ENCODE peak calls at places on chromosomes 16 and 17, in ten cellular contexts. S, L, K, F, U, M, C, N, Q and A are unnamed samples.

GRCh38 chr16:58449768-58450167 is 50.2 kb upstream of the NDRG4 start:
- DNase-seq in S (no peak), M (no peak), N (no peak), L (no peak), U (no peak), Q (no peak), C (no peak), F (no peak), K (no peak), A (no peak)

GRCh38 chr16:54933281-54934150 is 2.9 kb downstream of the IRX5 start:
- DNase-seq in F (no peak), U (no peak), M (peak; percentile 69), K (no peak), N (no peak), S (no peak), C (no peak), Q (peak; percentile 41), L (no peak), A (peak; percentile 42)

GRCh38 chr16:19162085-19162484 is 6.0 kb upstream of the SYT17 start:
- DNase-seq in L (no peak), K (no peak), U (no peak), M (no peak), Q (no peak), F (no peak), C (no peak), S (no peak), N (no peak), A (no peak)

GRCh38 chr17:61594294-61594825 is 3.3 kb upstream of the NACA2 start:
- DNase-seq in L (no peak), M (no peak), U (no peak), F (no peak), N (no peak), C (no peak), K (no peak), Q (no peak), S (no peak), A (no peak)

GRCh38 chr16:84699147-84699711 is 571 bp upstream of the USP10 start:
- DNase-seq in Q (no peak), F (no peak), C (no peak), S (no peak), N (no peak), K (no peak), U (no peak), L (no peak), M (no peak), A (no peak)

GRCh38 chr17:62703269-62703775 is 75.9 kb downstream of the MRC2 start:
- DNase-seq in C (no peak), S (no peak), U (peak; percentile 22), L (no peak), M (no peak), F (no peak), N (no peak), Q (no peak), K (no peak), A (peak; percentile 39)

GRCh38 chr17:77694391-77695363 is 263.8 kb upstream of the TNRC6C start:
- DNase-seq in M (peak; percentile 36), K (no peak), Q (no peak), C (no peak), U (no peak), N (no peak), S (no peak), L (no peak), F (no peak), A (no peak)

GRCh38 chr16:24771132-24771778 is 41.8 kb downstream of the TNRC6A start:
- DNase-seq in S (peak; percentile 59), L (no peak), K (no peak), F (no peak), M (no peak), C (no peak), Q (no peak), U (peak; percentile 50), N (no peak), A (peak; percentile 63)

GRCh38 chr17:46811978-46812583 is 6.4 kb downstream of the WNT3 start:
- DNase-seq in C (no peak), L (no peak), K (no peak), M (no peak), N (no peak), Q (no peak), S (no peak), U (no peak), F (no peak), A (peak; percentile 54)

GRCh38 chr17:15157051-15157450 is 108.1 kb downstream of the PMP22 start:
- DNase-seq in C (no peak), K (no peak), L (no peak), Q (no peak), F (no peak), M (no peak), N (no peak), S (peak; percentile 14), U (no peak), A (no peak)

GRCh38 chr17:44216173-44216572 is 3.3 kb downstream of the UBTF start:
- DNase-seq in Q (no peak), L (peak; percentile 88), U (no peak), K (peak; percentile 88), N (no peak), F (no peak), M (no peak), S (no peak), C (peak; percentile 67), A (no peak)

GRCh38 chr17:78272181-78272913 is 40.9 kb downstream of the TMEM235 start:
- DNase-seq in M (peak; percentile 89), C (peak; percentile 87), K (peak; percentile 64), N (no peak), F (peak; percentile 80), S (peak; percentile 30), L (peak; percentile 88), Q (peak; percentile 80), U (peak; percentile 93), A (peak; percentile 49)

GRCh38 chr16:23729503-23730424 is 16.7 kb upstream of the ERN2 start:
- DNase-seq in N (no peak), S (peak; percentile 4), C (no peak), L (peak; percentile 76), F (no peak), Q (peak; percentile 81), U (peak; percentile 90), K (no peak), M (no peak), A (peak; percentile 17)

GRCh38 chr16:66300501-66300900 is 66.0 kb upstream of the CDH5 start:
- DNase-seq in N (no peak), F (no peak), L (peak; percentile 24), K (no peak), Q (no peak), M (no peak), U (no peak), C (no peak), S (no peak), A (no peak)

GRCh38 chr17:21039839-21040575 is 2.8 kb downstream of the USP22 start:
- DNase-seq in U (peak; percentile 48), F (no peak), Q (peak; percentile 67), L (peak; percentile 60), C (peak; percentile 48), N (no peak), M (no peak), S (no peak), K (peak; percentile 82), A (peak; percentile 46)

GRCh38 chr16:31199430-31200041 is 3.0 kb downstream of the PYCARD start:
- DNase-seq in S (no peak), N (no peak), U (no peak), L (no peak), M (no peak), F (no peak), Q (no peak), K (no peak), C (no peak), A (no peak)

GRCh38 chr17:75589919-75590303 is 2.3 kb downstream of the MYO15B start:
- DNase-seq in Q (no peak), K (no peak), C (no peak), U (no peak), L (no peak), F (no peak), S (no peak), M (peak; percentile 67), N (peak; percentile 54), A (no peak)

GRCh38 chr17:58756246-58757161 is 850 bp downstream of the PPM1E start:
- DNase-seq in U (no peak), C (no peak), N (no peak), S (no peak), L (no peak), M (no peak), K (peak; percentile 38), F (no peak), Q (peak; percentile 48), A (no peak)
- H3K4me3 ChIP-seq in U (peak overlapping the region; percentile 60), C (no peak overlapping the region), N (peak overlapping the region; percentile 67), S (peak overlapping the region; percentile 71), L (peak overlapping the region; percentile 35), M (peak overlapping the region; percentile 52), K (peak overlapping the region; percentile 75), F (peak overlapping the region; percentile 47), Q (peak overlapping the region; percentile 89), A (peak overlapping the region; percentile 49)

GRCh38 chr17:55265434-55266021 is 768 bp downstream of the HLF start:
- DNase-seq in K (no peak), L (peak; percentile 51), N (no peak), Q (peak; percentile 23), U (no peak), F (no peak), M (peak; percentile 72), C (peak; percentile 54), S (no peak), A (no peak)
- H3K4me3 ChIP-seq in K (no peak overlapping the region), L (peak overlapping the region; percentile 36), N (peak overlapping the region; percentile 66), Q (peak overlapping the region; percentile 67), U (peak overlapping the region; percentile 49), F (peak overlapping the region; percentile 41), M (peak overlapping the region; percentile 64), C (peak overlapping the region; percentile 14), S (no peak overlapping the region), A (peak overlapping the region; percentile 36)

DNA sequence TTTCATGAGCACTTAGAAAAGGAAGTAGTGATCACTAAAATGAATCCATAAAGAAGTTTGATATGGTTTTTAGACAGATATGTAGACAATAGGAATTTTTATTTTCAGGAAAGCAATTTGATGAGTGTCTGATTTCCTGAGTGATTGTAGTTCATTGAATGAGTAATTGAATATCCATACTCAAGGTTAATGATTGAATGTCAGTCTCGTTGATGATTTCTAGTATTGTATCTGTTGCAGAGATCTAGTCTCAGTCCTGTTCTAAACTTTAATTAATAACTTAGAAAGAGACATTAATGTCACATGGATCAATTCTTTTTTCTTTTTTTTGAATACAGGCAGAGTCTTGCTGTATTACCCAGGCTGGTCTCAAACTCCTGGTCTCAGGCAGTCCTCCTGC is 78.3 kb downstream of the NLK start:
- DNase-seq in U (no peak), C (no peak), Q (no peak), S (no peak), L (no peak), F (no peak), K (no peak), M (no peak), N (no peak), A (no peak)
- H3K4me3 ChIP-seq in U (no peak overlapping the region), C (no peak overlapping the region), Q (no peak overlapping the region), S (no peak overlapping the region), L (no peak overlapping the region), F (no peak overlapping the region), K (no peak overlapping the region), M (no peak overlapping the region), N (no peak overlapping the region), A (no peak overlapping the region)

DNA sequence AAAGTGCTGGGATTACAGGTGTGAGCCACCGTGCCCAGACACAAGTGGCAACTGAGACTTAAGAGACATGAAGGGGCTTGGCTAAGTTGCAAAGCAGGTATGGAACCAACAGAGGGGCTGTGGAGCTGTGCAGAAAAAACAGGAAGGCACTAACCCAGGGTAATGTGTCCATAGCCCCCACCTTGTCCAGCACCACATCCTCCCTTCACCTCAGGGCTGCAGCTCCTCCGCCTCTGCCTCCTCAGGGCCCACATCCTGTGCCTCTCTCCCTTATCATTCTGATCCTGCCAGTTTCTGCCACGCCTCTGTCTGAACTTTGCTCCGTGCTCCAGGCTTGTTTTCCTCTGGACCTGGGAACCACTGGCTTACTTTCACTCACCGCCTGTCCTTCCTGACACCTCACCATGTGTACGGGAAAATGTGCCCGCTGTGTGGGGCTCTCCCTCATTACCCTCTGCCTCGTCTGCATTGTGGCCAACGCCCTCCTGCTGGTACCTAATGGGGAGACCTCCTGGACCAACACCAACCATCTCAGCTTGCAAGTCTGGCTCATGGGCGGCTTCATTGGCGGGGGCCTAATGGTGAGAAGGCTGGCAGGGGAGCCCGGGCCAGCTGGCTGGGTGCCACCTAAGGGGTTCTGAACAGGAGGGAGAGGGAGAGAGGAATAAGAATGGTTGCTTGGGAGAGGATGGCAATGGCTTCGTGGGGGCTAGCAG is at the start of gene TM4SF5:
- DNase-seq in K (no peak), Q (no peak), S (no peak), N (no peak), M (no peak), C (no peak), U (no peak), F (no peak), L (peak; percentile 91), A (no peak)
- H3K4me3 ChIP-seq in K (no peak within 1 kb of the TSS), Q (no peak within 1 kb of the TSS), S (no peak within 1 kb of the TSS), N (no peak within 1 kb of the TSS), M (no peak within 1 kb of the TSS), C (no peak within 1 kb of the TSS), U (no peak within 1 kb of the TSS), F (no peak within 1 kb of the TSS), L (peak within 1 kb of the TSS; percentile 9), A (no peak within 1 kb of the TSS)